ENCODE peak calls at places on chromosomes 4 and X, in nine cellular contexts. One of them, this sample, is unnamed.

GRCh38 chr4:173214661-173215060 is 46.0 kb downstream of the GALNT7 start:
- DNase-seq in AG04449: no peak
- DNase-seq in Jurkat, Clone E6-1: no peak
- DNase-seq in CD8-positive, alpha-beta T cell: no peak
- DNase-seq in LoVo: no peak
- DNase-seq in T1000: no peak
- DNase-seq in nucleus accumbens: no peak
- DNase-seq in cardiac fibroblast: peak; percentile 86
- DNase-seq in amygdala: no peak
- DNase-seq in this sample: no peak

GRCh38 chrX:22323541-22323940 is 50.8 kb downstream of the CBLL2 start:
- DNase-seq in amygdala: no peak
- DNase-seq in CD8-positive, alpha-beta T cell: no peak
- DNase-seq in LoVo: no peak
- DNase-seq in nucleus accumbens: no peak
- DNase-seq in AG04449: no peak
- DNase-seq in cardiac fibroblast: peak; percentile 44
- DNase-seq in T1000: no peak
- DNase-seq in Jurkat, Clone E6-1: no peak
- DNase-seq in this sample: no peak

GRCh38 chr4:185662030-185662778 is 126.9 kb upstream of the PDLIM3 start:
- DNase-seq in nucleus accumbens: no peak
- DNase-seq in amygdala: no peak
- DNase-seq in Jurkat, Clone E6-1: no peak
- DNase-seq in cardiac fibroblast: no peak
- DNase-seq in T1000: no peak
- DNase-seq in LoVo: no peak
- DNase-seq in CD8-positive, alpha-beta T cell: no peak
- DNase-seq in AG04449: no peak
- DNase-seq in this sample: no peak

GRCh38 chrX:154732421-154733071 is 18.3 kb downstream of the GAB3 start:
- DNase-seq in nucleus accumbens: no peak
- DNase-seq in AG04449: no peak
- DNase-seq in amygdala: no peak
- DNase-seq in Jurkat, Clone E6-1: no peak
- DNase-seq in LoVo: no peak
- DNase-seq in cardiac fibroblast: no peak
- DNase-seq in CD8-positive, alpha-beta T cell: no peak
- DNase-seq in T1000: no peak
- DNase-seq in this sample: no peak

GRCh38 chrX:101659601-101660063 is at the start of gene ARMCX2:
- DNase-seq in Jurkat, Clone E6-1: no peak
- DNase-seq in T1000: no peak
- DNase-seq in CD8-positive, alpha-beta T cell: no peak
- DNase-seq in nucleus accumbens: peak; percentile 27
- DNase-seq in amygdala: peak; percentile 45
- DNase-seq in LoVo: no peak
- DNase-seq in cardiac fibroblast: peak; percentile 76
- DNase-seq in AG04449: no peak
- DNase-seq in this sample: no peak

GRCh38 chr4:169089004-169089403 is 78.9 kb upstream of the CBR4 start:
- DNase-seq in nucleus accumbens: no peak
- DNase-seq in CD8-positive, alpha-beta T cell: no peak
- DNase-seq in AG04449: no peak
- DNase-seq in cardiac fibroblast: no peak
- DNase-seq in LoVo: no peak
- DNase-seq in Jurkat, Clone E6-1: no peak
- DNase-seq in T1000: no peak
- DNase-seq in amygdala: no peak
- DNase-seq in this sample: no peak

GRCh38 chrX:110846071-110846470 is 50.5 kb upstream of the CHRDL1 start:
- DNase-seq in amygdala: no peak
- DNase-seq in cardiac fibroblast: no peak
- DNase-seq in LoVo: no peak
- DNase-seq in CD8-positive, alpha-beta T cell: no peak
- DNase-seq in AG04449: no peak
- DNase-seq in Jurkat, Clone E6-1: no peak
- DNase-seq in T1000: no peak
- DNase-seq in nucleus accumbens: no peak
- DNase-seq in this sample: no peak

GRCh38 chrX:11757729-11758399 is at the start of gene MSL3:
- DNase-seq in cardiac fibroblast: peak; percentile 73
- DNase-seq in CD8-positive, alpha-beta T cell: no peak
- DNase-seq in nucleus accumbens: peak; percentile 38
- DNase-seq in amygdala: peak; percentile 68
- DNase-seq in T1000: peak; percentile 15
- DNase-seq in AG04449: no peak
- DNase-seq in LoVo: peak; percentile 47
- DNase-seq in Jurkat, Clone E6-1: peak; percentile 6
- DNase-seq in this sample: no peak